ENCODE peak calls at places on chromosomes 13 and 19, in seven cellular contexts. One of them, this sample, is unnamed.
A peak's percentile ranks its signal among the peaks of the same experiment; 100 is the strongest.

GRCh38 chr13:28744656-28745055 is 25.9 kb upstream of the SLC46A3 start:
- DNase-seq in right lobe of liver: no peak
- DNase-seq in PC-3: no peak
- DNase-seq in stomach: no peak
- DNase-seq in upper lobe of right lung: no peak
- DNase-seq in tibial nerve: no peak
- DNase-seq in colonic mucosa: no peak
- DNase-seq in this sample: no peak

GRCh38 chr19:3034845-3035541 is 5.9 kb upstream of the TLE2 start:
- DNase-seq in PC-3: no peak
- DNase-seq in colonic mucosa: no peak
- DNase-seq in stomach: peak; percentile 51
- DNase-seq in right lobe of liver: no peak
- DNase-seq in tibial nerve: no peak
- DNase-seq in upper lobe of right lung: no peak
- DNase-seq in this sample: peak; percentile 60

GRCh38 chr13:76656496-76656895 is 229.7 kb downstream of the KCTD12 start:
- DNase-seq in right lobe of liver: no peak
- DNase-seq in tibial nerve: no peak
- DNase-seq in PC-3: no peak
- DNase-seq in stomach: no peak
- DNase-seq in upper lobe of right lung: no peak
- DNase-seq in colonic mucosa: no peak
- DNase-seq in this sample: no peak

GRCh38 chr19:4749870-4750269 is 26.2 kb upstream of the DPP9 start:
- DNase-seq in PC-3: no peak
- DNase-seq in colonic mucosa: no peak
- DNase-seq in stomach: no peak
- DNase-seq in tibial nerve: no peak
- DNase-seq in right lobe of liver: no peak
- DNase-seq in upper lobe of right lung: no peak
- DNase-seq in this sample: no peak

GRCh38 chr13:50161052-50161451 is 145.8 kb downstream of the KCNRG start:
- DNase-seq in tibial nerve: no peak
- DNase-seq in stomach: no peak
- DNase-seq in right lobe of liver: no peak
- DNase-seq in colonic mucosa: no peak
- DNase-seq in upper lobe of right lung: no peak
- DNase-seq in PC-3: peak; percentile 59
- DNase-seq in this sample: no peak

GRCh38 chr19:10510301-10510802 is 6.9 kb downstream of the S1PR5 start:
- DNase-seq in tibial nerve: no peak
- DNase-seq in colonic mucosa: no peak
- DNase-seq in upper lobe of right lung: no peak
- DNase-seq in stomach: no peak
- DNase-seq in right lobe of liver: no peak
- DNase-seq in PC-3: peak; percentile 50
- DNase-seq in this sample: no peak

GRCh38 chr13:35512271-35512920 is 35.9 kb upstream of the MAB21L1 start:
- DNase-seq in right lobe of liver: no peak
- DNase-seq in colonic mucosa: no peak
- DNase-seq in stomach: no peak
- DNase-seq in upper lobe of right lung: no peak
- DNase-seq in PC-3: peak; percentile 92
- DNase-seq in tibial nerve: no peak
- DNase-seq in this sample: no peak

GRCh38 chr19:55352040-55352439 is 2.5 kb downstream of the COX6B2 start:
- DNase-seq in colonic mucosa: no peak
- DNase-seq in stomach: no peak
- DNase-seq in tibial nerve: no peak
- DNase-seq in PC-3: peak; percentile 89
- DNase-seq in right lobe of liver: no peak
- DNase-seq in upper lobe of right lung: no peak
- DNase-seq in this sample: no peak

GRCh38 chr19:18645035-18645511 is 8.2 kb downstream of the KLHL26 start:
- DNase-seq in upper lobe of right lung: no peak
- DNase-seq in PC-3: no peak
- DNase-seq in colonic mucosa: no peak
- DNase-seq in stomach: no peak
- DNase-seq in right lobe of liver: no peak
- DNase-seq in tibial nerve: no peak
- DNase-seq in this sample: no peak

GRCh38 chr13:98653471-98653985 is 76.6 kb upstream of the STK24 start:
- DNase-seq in upper lobe of right lung: peak; percentile 76
- DNase-seq in right lobe of liver: peak; percentile 76
- DNase-seq in stomach: peak; percentile 88
- DNase-seq in tibial nerve: peak; percentile 65
- DNase-seq in PC-3: peak; percentile 84
- DNase-seq in colonic mucosa: peak; percentile 89
- DNase-seq in this sample: peak; percentile 81

GRCh38 chr13:25046985-25047660 is 48.8 kb upstream of the PABPC3 start:
- DNase-seq in PC-3: no peak
- DNase-seq in colonic mucosa: no peak
- DNase-seq in upper lobe of right lung: no peak
- DNase-seq in stomach: no peak
- DNase-seq in tibial nerve: no peak
- DNase-seq in right lobe of liver: no peak
- DNase-seq in this sample: no peak

GRCh38 chr13:39952244-39953233 is 297.1 kb downstream of the COG6 start:
- DNase-seq in right lobe of liver: no peak
- DNase-seq in PC-3: no peak
- DNase-seq in stomach: no peak
- DNase-seq in upper lobe of right lung: no peak
- DNase-seq in tibial nerve: no peak
- DNase-seq in colonic mucosa: no peak
- DNase-seq in this sample: no peak

GRCh38 chr13:33340631-33341030 is 55.1 kb upstream of the STARD13 start:
- DNase-seq in PC-3: no peak
- DNase-seq in upper lobe of right lung: no peak
- DNase-seq in right lobe of liver: no peak
- DNase-seq in tibial nerve: no peak
- DNase-seq in colonic mucosa: no peak
- DNase-seq in stomach: no peak
- DNase-seq in this sample: no peak

DNA sequence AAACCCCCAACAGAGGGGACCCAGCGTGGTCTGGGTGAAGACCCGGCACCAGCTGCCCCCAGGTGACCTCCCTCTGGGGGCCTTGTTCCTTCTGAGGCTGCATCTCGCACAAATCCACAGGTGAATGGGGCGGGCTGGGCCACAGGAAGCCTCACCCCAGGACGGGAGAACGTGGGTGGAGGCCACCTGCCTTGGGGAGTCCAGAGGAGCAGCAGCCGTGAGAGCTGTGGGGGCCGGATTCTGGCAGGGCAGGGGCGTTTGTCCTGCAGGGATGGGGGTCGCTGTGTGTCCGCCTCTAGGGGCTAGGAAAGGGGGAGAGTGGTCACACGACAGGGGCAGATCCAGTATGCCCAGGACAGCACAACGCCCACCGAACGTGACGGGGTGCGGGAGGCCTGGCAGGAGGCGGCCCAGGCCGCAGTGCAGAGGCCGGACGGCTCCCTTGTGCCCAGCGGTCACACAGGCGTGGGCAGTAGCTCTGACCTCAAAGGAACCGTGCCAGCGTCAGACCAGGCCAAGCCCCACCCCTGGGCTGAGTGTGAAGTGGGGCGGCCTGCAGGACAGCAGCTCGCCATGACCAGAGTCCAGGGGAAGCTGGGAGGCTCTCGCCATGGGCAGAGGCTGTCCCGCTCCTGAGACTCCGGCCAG is 6.6 kb downstream of the POLR2E start:
- DNase-seq in stomach: peak; percentile 47
- DNase-seq in tibial nerve: no peak
- DNase-seq in upper lobe of right lung: no peak
- DNase-seq in colonic mucosa: no peak
- DNase-seq in right lobe of liver: no peak
- DNase-seq in PC-3: no peak
- DNase-seq in this sample: no peak
- H3K27ac ChIP-seq in stomach: peak overlapping the region; percentile 44
- H3K27ac ChIP-seq in tibial nerve: peak overlapping the region; percentile 88
- H3K27ac ChIP-seq in upper lobe of right lung: peak overlapping the region; percentile 70
- H3K27ac ChIP-seq in colonic mucosa: peak overlapping the region; percentile 41
- H3K27ac ChIP-seq in right lobe of liver: peak overlapping the region; percentile 37
- H3K27ac ChIP-seq in PC-3: no peak overlapping the region
- H3K27ac ChIP-seq in this sample: peak overlapping the region; percentile 74

GRCh38 chr13:54934121-54934520 is 1905.5 kb downstream of the OLFM4 start:
- DNase-seq in colonic mucosa: no peak
- DNase-seq in PC-3: no peak
- DNase-seq in stomach: no peak
- DNase-seq in right lobe of liver: no peak
- DNase-seq in tibial nerve: no peak
- DNase-seq in upper lobe of right lung: no peak
- DNase-seq in this sample: no peak
- H3K9me3 ChIP-seq in colonic mucosa: no peaks in the 10 kb centered on the region
- H3K9me3 ChIP-seq in PC-3: no peaks in the 10 kb centered on the region
- H3K9me3 ChIP-seq in stomach: no peaks in the 10 kb centered on the region
- H3K9me3 ChIP-seq in right lobe of liver: no peaks in the 10 kb centered on the region
- H3K9me3 ChIP-seq in tibial nerve: no peaks in the 10 kb centered on the region
- H3K9me3 ChIP-seq in upper lobe of right lung: no peaks in the 10 kb centered on the region
- H3K9me3 ChIP-seq in this sample: no peaks in the 10 kb centered on the region

GRCh38 chr19:54096642-54097106 is 3.9 kb downstream of the OSCAR start:
- DNase-seq in PC-3: peak; percentile 25
- DNase-seq in stomach: no peak
- DNase-seq in colonic mucosa: no peak
- DNase-seq in tibial nerve: no peak
- DNase-seq in right lobe of liver: peak; percentile 58
- DNase-seq in upper lobe of right lung: no peak
- DNase-seq in this sample: no peak
- TF ChIP-seq CTCF in PC-3: peak; percentile 52
- TF ChIP-seq CTCF in stomach: no peak
- TF ChIP-seq CTCF in colonic mucosa: no peak
- TF ChIP-seq CTCF in tibial nerve: no peak
- TF ChIP-seq CTCF in right lobe of liver: no peak
- TF ChIP-seq CTCF in upper lobe of right lung: no peak
- TF ChIP-seq CTCF in this sample: no peak

DNA sequence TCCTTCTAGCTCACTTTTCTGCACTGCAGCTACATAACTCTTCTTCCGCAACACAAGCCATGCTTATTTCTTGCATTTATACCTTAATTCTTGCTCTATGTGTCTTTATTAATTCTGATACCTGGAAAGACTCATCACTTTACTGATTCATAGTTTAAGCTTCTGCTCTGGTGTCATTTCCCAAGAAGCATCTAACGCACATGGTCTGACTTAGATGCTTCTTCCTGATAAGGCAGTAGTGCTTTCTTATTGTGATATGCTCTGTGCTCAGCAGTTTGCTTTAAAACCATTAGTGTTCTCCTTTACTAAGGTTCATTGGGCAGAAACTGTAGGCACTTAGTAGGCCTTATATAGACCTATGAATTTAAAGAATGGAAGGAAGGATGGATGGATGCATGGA is 66.4 kb downstream of the EPSTI1 start:
- DNase-seq in stomach: no peak
- DNase-seq in PC-3: no peak
- DNase-seq in colonic mucosa: no peak
- DNase-seq in upper lobe of right lung: no peak
- DNase-seq in right lobe of liver: no peak
- DNase-seq in tibial nerve: no peak
- DNase-seq in this sample: no peak
- H3K27ac ChIP-seq in stomach: no peak overlapping the region
- H3K27ac ChIP-seq in PC-3: no peak overlapping the region
- H3K27ac ChIP-seq in colonic mucosa: no peak overlapping the region
- H3K27ac ChIP-seq in upper lobe of right lung: no peak overlapping the region
- H3K27ac ChIP-seq in right lobe of liver: no peak overlapping the region
- H3K27ac ChIP-seq in tibial nerve: no peak overlapping the region
- H3K27ac ChIP-seq in this sample: no peak overlapping the region

DNA sequence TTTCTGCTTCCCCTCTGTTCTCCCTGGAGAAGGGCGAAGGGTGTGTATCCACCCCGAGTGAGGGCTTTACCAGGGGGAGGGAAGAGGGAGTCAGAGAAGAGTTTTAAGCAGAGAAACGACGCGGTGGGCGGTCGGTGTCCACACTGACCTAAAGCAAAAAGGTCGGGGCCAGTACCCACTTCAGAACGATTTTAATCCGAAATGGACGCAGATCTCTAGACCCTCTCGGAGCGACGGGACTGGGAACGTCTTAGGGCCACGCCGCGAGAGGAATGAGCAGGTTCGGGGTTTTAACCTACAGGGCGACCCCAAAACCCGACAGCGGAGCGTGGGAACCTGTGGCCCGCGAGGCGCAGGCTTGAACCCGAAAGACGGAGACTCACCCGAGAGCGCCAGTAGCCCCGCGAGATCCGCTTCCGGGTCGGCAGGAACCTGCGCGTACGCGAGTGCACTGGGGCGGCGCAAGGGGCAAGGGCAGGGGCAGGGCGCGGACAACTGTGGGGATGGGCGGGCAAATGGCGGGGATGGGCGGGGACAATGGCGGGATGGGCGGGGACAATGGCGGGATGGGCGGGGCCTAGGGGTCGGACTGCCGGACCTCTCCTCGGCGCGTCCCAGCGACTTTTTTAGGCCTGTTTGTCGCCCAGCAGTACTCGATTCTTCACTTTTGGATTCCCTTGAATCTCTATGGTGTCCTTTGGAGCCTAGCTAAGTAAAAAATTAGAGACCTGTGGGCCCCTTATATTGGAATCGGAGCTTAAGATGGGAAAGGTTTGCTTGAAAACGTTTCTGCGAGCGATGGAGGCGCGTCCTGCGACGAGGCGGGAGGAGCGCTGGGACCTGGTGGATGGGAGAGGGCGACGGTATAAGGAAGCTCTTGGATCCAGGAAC is at the start of gene ZNF677:
- DNase-seq in stomach: peak; percentile 74
- DNase-seq in upper lobe of right lung: peak; percentile 95
- DNase-seq in tibial nerve: peak; percentile 74
- DNase-seq in colonic mucosa: peak; percentile 87
- DNase-seq in PC-3: peak; percentile 65
- DNase-seq in right lobe of liver: peak; percentile 88
- DNase-seq in this sample: peak; percentile 93
- H3K9me3 ChIP-seq in stomach: no peaks in the 10 kb centered on the region
- H3K9me3 ChIP-seq in upper lobe of right lung: no peaks in the 10 kb centered on the region
- H3K9me3 ChIP-seq in tibial nerve: peaks cover 9% of the 10 kb centered on the region
- H3K9me3 ChIP-seq in colonic mucosa: no peaks in the 10 kb centered on the region
- H3K9me3 ChIP-seq in PC-3: peaks cover 64% of the 10 kb centered on the region
- H3K9me3 ChIP-seq in right lobe of liver: no peaks in the 10 kb centered on the region
- H3K9me3 ChIP-seq in this sample: peaks cover 7% of the 10 kb centered on the region

DNA sequence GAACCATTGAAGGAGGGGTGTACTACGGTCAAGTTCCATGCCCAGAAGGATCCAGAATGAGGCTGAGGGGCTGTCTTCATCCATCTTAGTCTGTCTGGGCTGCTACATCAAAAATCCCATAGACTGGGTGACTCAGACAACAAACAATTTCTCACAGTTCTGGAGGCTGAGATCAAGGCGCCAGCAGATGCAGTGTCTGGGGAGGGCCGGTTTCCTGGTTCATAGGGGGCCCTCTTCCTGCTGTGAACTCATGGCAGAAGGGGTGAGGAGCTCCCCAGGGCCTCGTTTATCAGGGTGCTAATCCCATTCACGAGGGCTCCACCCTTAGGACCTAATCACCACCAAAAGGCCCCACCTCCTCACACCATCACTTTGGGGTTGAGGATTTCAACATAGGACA is 14.7 kb upstream of the KCTD15 start:
- DNase-seq in colonic mucosa: no peak
- DNase-seq in stomach: no peak
- DNase-seq in PC-3: peak; percentile 33
- DNase-seq in upper lobe of right lung: no peak
- DNase-seq in right lobe of liver: no peak
- DNase-seq in tibial nerve: no peak
- DNase-seq in this sample: no peak
- TF ChIP-seq CTCF in colonic mucosa: no peak
- TF ChIP-seq CTCF in stomach: no peak
- TF ChIP-seq CTCF in PC-3: no peak
- TF ChIP-seq CTCF in upper lobe of right lung: no peak
- TF ChIP-seq CTCF in right lobe of liver: no peak
- TF ChIP-seq CTCF in tibial nerve: no peak
- TF ChIP-seq CTCF in this sample: no peak

This sample was measured in lower lobe of right lung.